ENCODE peak calls at places on chromosomes 5 and 9, in six cellular contexts. I, V, N, G, U and F are unnamed samples.

GRCh38 chr5:113663879-113664278 is 150.4 kb downstream of the YTHDC2 start:
- DNase-seq in N (peak), G (peak), I (no peak), U (peak), V (no peak), F (no peak)

GRCh38 chr5:174187001-174187400 is 141.5 kb downstream of the NSG2 start:
- DNase-seq in I (no peak), U (no peak), N (no peak), G (no peak), V (no peak), F (no peak)

GRCh38 chr5:23139338-23140171 is 286.4 kb upstream of the CDH12 start:
- DNase-seq in V (no peak), U (no peak), N (no peak), I (peak), G (no peak), F (no peak)

GRCh38 chr9:90044710-90045151 is 439.9 kb downstream of the GADD45G start:
- DNase-seq in N (no peak), I (peak), G (no peak), V (no peak), U (no peak), F (no peak)

GRCh38 chr5:175797521-175798038 is 73.8 kb upstream of the CPLX2 start:
- DNase-seq in N (no peak), G (no peak), V (no peak), U (no peak), I (no peak), F (peak)

GRCh38 chr5:9544502-9545300 is 1.2 kb downstream of the SEMA5A start:
- DNase-seq in V (no peak), G (peak), U (peak), N (peak), I (peak), F (peak)

GRCh38 chr9:104177003-104177611 is 83.0 kb downstream of the SMC2 start:
- DNase-seq in G (no peak), U (no peak), N (no peak), I (peak), V (no peak), F (no peak)

GRCh38 chr9:98432134-98432533 is 176.7 kb upstream of the TBC1D2 start:
- DNase-seq in G (no peak), U (no peak), N (no peak), I (no peak), V (no peak), F (no peak)

GRCh38 chr9:91833096-91833877 is 116.7 kb downstream of the ROR2 start:
- DNase-seq in N (no peak), I (no peak), G (no peak), U (no peak), V (no peak), F (no peak)

DNA sequence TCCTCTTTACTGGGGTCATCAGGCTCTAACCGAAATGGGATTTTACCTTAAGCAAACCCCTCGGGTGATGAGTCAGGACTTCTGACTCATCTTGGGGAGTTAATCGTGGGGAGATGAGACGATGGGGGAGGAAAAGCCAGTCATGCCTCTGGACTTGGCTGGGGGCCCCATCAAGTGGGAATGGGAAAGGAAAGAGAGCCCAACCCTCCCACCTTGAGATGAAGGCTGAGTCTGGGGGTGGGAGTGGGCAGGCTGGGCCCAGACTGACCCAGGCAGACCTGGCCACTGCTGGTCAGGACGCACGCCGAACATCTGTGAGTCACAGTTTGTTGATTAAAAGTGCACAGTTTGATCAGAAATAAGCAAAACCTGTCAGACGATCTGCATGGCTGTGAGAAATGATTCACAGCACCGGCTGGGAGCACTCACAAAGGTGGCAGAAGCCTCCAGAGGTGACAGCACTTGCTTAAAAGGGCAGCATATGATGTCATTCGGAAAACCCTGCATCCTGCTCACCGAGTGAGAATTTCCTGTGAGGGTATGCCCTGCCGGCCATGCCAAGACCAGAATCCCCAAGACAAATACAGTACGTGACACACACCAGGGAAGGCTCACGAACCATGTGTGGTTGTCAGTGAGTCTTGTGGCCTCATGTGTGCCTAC is 50.0 kb upstream of the SLC25A51 start:
- DNase-seq in U (no peak), V (no peak), I (peak), N (no peak), G (peak), F (no peak)
- H3K27ac ChIP-seq in U (peak), V (no peak), I (peak), N (no peak), G (peak), F (no peak)

GRCh38 chr5:80147119-80147815 is 108.6 kb downstream of the SERINC5 start:
- DNase-seq in I (no peak), V (no peak), G (no peak), U (no peak), N (no peak), F (no peak)
- H3K27ac ChIP-seq in I (no peak), V (no peak), G (no peak), U (no peak), N (peak), F (no peak)

DNA sequence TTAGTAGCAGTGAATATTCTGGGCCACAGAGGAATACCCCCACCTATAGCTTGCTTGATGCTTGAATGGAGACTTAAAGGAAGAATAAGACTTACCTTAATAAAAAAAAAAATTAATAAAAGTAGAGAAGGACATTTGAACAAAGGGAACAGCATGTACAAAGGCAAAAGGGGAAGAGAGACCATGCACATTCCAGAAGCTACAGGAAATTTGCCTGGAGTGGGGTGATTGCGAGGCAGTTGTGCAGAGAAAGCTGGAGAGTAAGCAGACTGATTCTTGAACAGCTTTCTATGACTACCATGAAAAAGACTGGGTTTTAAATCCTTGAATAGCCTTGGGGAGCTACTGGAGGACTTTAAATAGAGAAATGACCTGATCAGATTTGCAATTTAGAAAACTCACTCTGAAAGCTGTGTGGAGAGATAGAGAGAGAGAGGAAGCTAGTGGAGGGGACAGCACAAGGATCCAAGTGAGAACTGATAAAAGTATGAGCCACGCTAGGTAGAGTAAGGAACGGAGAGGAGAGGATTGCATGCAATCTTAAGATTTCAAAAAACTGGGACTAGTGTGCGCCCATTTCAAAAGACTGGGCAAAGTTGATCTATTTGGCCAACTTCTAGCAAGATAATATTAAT is 12.5 kb upstream of the SSBP2 start:
- DNase-seq in G (no peak), I (no peak), U (no peak), N (no peak), V (no peak), F (no peak)
- H3K27ac ChIP-seq in G (no peak), I (no peak), U (no peak), N (no peak), V (no peak), F (no peak)

DNA sequence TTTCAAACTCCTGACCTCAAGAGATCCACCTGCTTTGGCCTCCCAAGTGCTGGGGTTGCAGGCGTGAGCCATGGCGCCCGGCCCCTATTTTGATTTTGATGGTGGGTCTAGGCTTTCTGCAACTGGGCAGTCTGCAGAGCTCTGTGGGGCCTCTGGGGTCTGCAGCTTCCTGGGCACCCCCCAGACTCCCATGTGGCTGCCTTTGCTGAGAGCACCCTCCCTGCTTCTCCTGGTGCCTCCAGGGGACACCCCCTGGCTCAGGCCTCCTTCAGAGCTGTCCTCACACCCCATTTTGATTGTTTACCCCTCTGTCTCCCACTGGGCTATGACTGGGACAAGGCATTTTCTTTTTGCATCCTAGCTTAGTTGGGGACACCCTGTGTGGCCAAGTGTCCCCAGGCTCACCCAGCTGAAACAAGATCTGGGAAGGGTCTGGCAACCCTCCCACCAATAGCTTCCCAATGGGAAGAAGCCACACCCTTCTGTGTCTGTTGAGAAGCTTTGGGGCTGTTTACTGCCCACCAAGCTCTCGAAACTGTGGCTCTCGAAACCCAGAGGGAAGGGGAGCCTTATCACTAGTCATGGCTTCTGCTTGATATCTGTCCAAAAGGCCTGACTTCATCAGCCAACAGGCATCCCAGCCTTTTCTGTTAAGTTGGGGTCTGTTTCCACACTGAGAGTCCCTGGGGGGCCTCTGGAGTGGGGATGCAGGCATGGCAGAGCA is 204.4 kb upstream of the IER5L start:
- DNase-seq in I (no peak), G (no peak), U (no peak), V (no peak), N (no peak), F (no peak)
- H3K27ac ChIP-seq in I (peak), G (peak), U (peak), V (no peak), N (peak), F (peak)

DNA sequence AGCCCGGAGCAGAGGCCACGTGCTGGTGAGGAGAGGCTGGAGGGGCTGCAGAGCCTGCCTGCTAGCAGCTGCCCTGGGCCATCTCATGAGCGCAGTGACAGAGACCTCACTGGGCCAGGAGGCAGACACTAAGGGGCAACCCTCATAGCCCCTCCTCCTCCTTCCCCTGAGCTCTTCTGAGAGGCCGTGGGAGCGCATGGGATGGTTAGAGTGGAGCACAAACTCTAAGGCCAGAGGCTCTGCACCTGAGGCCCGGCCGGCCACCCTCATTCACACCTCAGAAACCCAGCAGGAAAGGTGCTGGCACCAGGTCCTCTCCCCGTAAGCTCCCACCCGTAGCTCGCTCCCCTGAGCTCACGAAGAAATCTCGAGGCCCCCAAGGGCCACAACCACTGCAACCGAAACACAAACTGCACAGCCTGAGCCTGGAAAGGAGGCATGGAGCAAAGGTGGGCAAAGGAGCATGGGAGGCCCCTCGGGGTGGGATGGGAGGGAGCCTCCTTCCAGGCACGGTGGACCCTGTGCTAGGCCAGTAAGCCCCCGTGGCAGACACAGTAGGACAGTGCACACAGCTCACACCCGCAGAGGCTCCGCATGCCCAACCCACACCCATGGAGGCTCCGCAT is 17.7 kb downstream of the CAMSAP1 start:
- DNase-seq in N (no peak), I (no peak), V (no peak), U (peak), G (no peak), F (no peak)
- H3K27ac ChIP-seq in N (no peak), I (peak), V (no peak), U (no peak), G (no peak), F (no peak)

DNA sequence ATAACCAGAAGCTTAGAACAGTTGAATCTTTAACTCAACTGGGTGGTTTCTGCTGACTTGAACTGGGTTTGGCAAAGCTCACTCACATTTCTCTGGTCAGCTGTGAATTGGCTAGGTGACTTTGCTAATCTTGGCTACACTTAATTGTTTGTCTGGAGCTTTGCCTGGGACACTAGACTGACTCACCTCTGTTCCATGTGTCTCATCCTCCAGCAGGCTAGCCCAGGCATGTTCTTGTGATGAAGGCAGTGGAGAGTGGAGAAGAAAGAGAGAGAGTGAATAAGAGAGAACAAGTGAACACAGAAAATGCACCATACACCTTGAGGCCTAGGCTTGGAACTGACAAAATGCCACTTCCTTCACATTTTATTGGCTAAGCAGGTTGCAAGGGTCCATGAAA is 32.6 kb downstream of the SPATA31D1 start:
- DNase-seq in V (no peak), I (peak), U (no peak), N (no peak), G (peak), F (no peak)
- H3K27ac ChIP-seq in V (no peak), I (no peak), U (no peak), N (no peak), G (no peak), F (no peak)

DNA sequence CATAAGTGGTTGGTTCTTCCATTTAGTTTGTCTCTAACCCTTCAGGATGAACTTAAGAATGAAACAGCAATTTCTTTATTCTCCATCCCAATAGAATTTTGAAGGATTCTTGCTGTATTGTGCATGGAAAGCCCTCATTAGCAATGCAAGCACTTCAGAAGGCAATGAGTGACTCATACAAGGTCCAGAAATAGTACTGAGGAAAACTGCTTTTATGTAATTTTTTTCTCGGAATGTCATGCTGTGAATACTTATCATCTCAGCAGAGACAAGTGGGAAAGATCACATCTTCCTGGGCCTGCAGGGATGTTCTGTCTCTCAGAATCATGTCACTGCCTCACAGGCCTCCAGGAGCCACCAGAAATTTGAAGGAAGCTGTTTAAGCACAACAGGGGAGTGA is 91.2 kb upstream of the CD180 start:
- DNase-seq in I (no peak), V (no peak), U (no peak), G (no peak), N (no peak), F (peak)
- H3K27ac ChIP-seq in I (no peak), V (no peak), U (no peak), G (no peak), N (no peak), F (peak)

GRCh38 chr9:136309101-136309801 is 5.4 kb upstream of the CCDC187 start:
- DNase-seq in N (no peak), V (no peak), I (no peak), U (no peak), G (no peak), F (no peak)
- H3K27ac ChIP-seq in N (no peak), V (no peak), I (peak), U (no peak), G (no peak), F (no peak)

GRCh38 chr5:172973931-172974330 is 9.6 kb upstream of the ATP6V0E1 start:
- DNase-seq in G (no peak), U (no peak), N (no peak), I (no peak), V (no peak), F (no peak)
- H3K27ac ChIP-seq in G (no peak), U (no peak), N (no peak), I (no peak), V (no peak), F (no peak)

GRCh38 chr9:114370985-114371335 is 16.8 kb downstream of the AKNA start:
- DNase-seq in G (no peak), U (no peak), I (no peak), V (no peak), N (no peak), F (peak)
- H3K27ac ChIP-seq in G (no peak), U (peak), I (peak), V (peak), N (no peak), F (peak)